ENCODE peak calls at places on chromosomes 4 and X, in five cellular contexts. X is psoas muscle, D is cardiac fibroblast, S is choroid plexus epithelial cell, V is HepG2. G is an unnamed sample.

GRCh38 chr4:183801460-183802168 is 103.5 kb upstream of the STOX2 start:
- DNase-seq in X (no peak), D (no peak), S (no peak), V (no peak), G (no peak)

GRCh38 chrX:40132751-40133150 is 35.0 kb upstream of the BCOR start:
- DNase-seq in X (peak), D (peak), S (peak), V (no peak), G (no peak)

GRCh38 chr4:73917081-73917501 is 47.9 kb downstream of the CXCL1 start:
- DNase-seq in X (no peak), D (peak), S (peak), V (no peak), G (no peak)

GRCh38 chrX:100368167-100368566 is 41.9 kb downstream of the PCDH19 start:
- DNase-seq in X (no peak), D (peak), S (peak), V (peak), G (peak)

GRCh38 chr4:120939693-120940092 is 17.2 kb upstream of the PRDM5 start:
- DNase-seq in X (no peak), D (no peak), S (no peak), V (no peak), G (no peak)

GRCh38 chrX:21166302-21166982 is 207.8 kb upstream of the CNKSR2 start:
- DNase-seq in X (no peak), D (peak), S (peak), V (peak), G (no peak)

GRCh38 chr4:11404431-11404830 is 24.3 kb downstream of the HS3ST1 start:
- DNase-seq in X (no peak), D (no peak), S (no peak), V (no peak), G (no peak)

GRCh38 chr4:142406917-142407501 is 439.1 kb downstream of the INPP4B start:
- DNase-seq in X (no peak), D (peak), S (no peak), V (no peak), G (no peak)

GRCh38 chrX:129347291-129347690 is 176.0 kb downstream of the SMARCA1 start:
- DNase-seq in X (no peak), D (no peak), S (no peak), V (no peak), G (no peak)

GRCh38 chr4:82842593-82842992 is 44.0 kb upstream of the SCD5 start:
- DNase-seq in X (no peak), D (peak), S (peak), V (peak), G (no peak)

GRCh38 chrX:68881911-68882310 is 53.1 kb downstream of the EFNB1 start:
- DNase-seq in X (no peak), D (no peak), S (no peak), V (no peak), G (no peak)

GRCh38 chr4:159308571-159309340 is 205.9 kb downstream of the RAPGEF2 start:
- DNase-seq in X (no peak), D (no peak), S (peak), V (no peak), G (no peak)

GRCh38 chrX:100880368-100880767 is 6.2 kb upstream of the NOX1 start:
- DNase-seq in X (no peak), D (no peak), S (no peak), V (no peak), G (no peak)

GRCh38 chr4:3521621-3522325 is 10.4 kb downstream of the LRPAP1 start:
- DNase-seq in X (peak), D (no peak), S (no peak), V (no peak), G (no peak)

GRCh38 chr4:142663828-142664227 is 182.3 kb downstream of the INPP4B start:
- DNase-seq in X (no peak), D (no peak), S (no peak), V (no peak), G (no peak)

GRCh38 chrX:51804741-51805140 is 61.5 kb downstream of the GSPT2 start:
- DNase-seq in X (no peak), D (no peak), S (no peak), V (no peak), G (no peak)

GRCh38 chrX:136694491-136695087 is 46.6 kb downstream of the CD40LG start:
- DNase-seq in X (no peak), D (peak), S (peak), V (peak), G (peak)

GRCh38 chr4:121696140-121696640 is 590 bp downstream of the ANXA5 start:
- DNase-seq in X (peak), D (peak), S (peak), V (peak), G (peak)

GRCh38 chr4:147550626-147551250 is 66.5 kb upstream of the TMEM184C start:
- DNase-seq in X (no peak), D (peak), S (peak), V (no peak), G (no peak)

GRCh38 chr4:4480205-4480604 is 61.6 kb downstream of the STX18 start:
- DNase-seq in X (no peak), D (no peak), S (no peak), V (no peak), G (no peak)

GRCh38 chrX:56281789-56282188 is 49.6 kb downstream of the KLF8 start:
- DNase-seq in X (no peak), D (peak), S (peak), V (peak), G (no peak)

GRCh38 chr4:95363966-95364365 is 184.8 kb downstream of the UNC5C start:
- DNase-seq in X (no peak), D (peak), S (no peak), V (no peak), G (no peak)

GRCh38 chr4:95361696-95361965 is 187.1 kb downstream of the UNC5C start:
- DNase-seq in X (no peak), D (no peak), S (no peak), V (no peak), G (no peak)

GRCh38 chr4:95362066-95362465 is 186.7 kb downstream of the UNC5C start:
- DNase-seq in X (no peak), D (no peak), S (no peak), V (no peak), G (no peak)

GRCh38 chr4:95363579-95363965 is 185.2 kb downstream of the UNC5C start:
- DNase-seq in X (no peak), D (no peak), S (no peak), V (no peak), G (no peak)

GRCh38 chr4:95362906-95363578 is 185.7 kb downstream of the UNC5C start:
- DNase-seq in X (no peak), D (peak), S (peak), V (peak), G (peak)
- TF ChIP-seq CTCF in X (no peak), D (no peak), S (peak), V (peak), G (peak)

GRCh38 chr4:55887594-55887993 is 34.1 kb downstream of the EXOC1 start:
- DNase-seq in X (no peak), D (peak), S (no peak), V (no peak), G (no peak)
- TF ChIP-seq CTCF in X (no peak), D (no peak), S (peak), V (no peak), G (no peak)

GRCh38 chr4:184851200-184851541 is 25.4 kb upstream of the ACSL1 start:
- DNase-seq in X (no peak), D (peak), S (peak), V (no peak), G (no peak)

GRCh38 chr4:184850431-184851199 is 24.8 kb upstream of the ACSL1 start:
- DNase-seq in X (no peak), D (no peak), S (no peak), V (no peak), G (no peak)

GRCh38 chr4:184846531-184846930 is 20.8 kb upstream of the ACSL1 start:
- DNase-seq in X (no peak), D (no peak), S (no peak), V (no peak), G (no peak)

GRCh38 chr4:184849184-184849583 is 23.4 kb upstream of the ACSL1 start:
- DNase-seq in X (no peak), D (no peak), S (no peak), V (no peak), G (no peak)

GRCh38 chr4:184848510-184848909 is 22.7 kb upstream of the ACSL1 start:
- DNase-seq in X (no peak), D (no peak), S (no peak), V (no peak), G (no peak)
- TF ChIP-seq CTCF in X (no peak), D (no peak), S (no peak), V (no peak), G (no peak)

GRCh38 chrX:44253573-44253942 is 89.9 kb downstream of the EFHC2 start:
- DNase-seq in X (no peak), D (no peak), S (no peak), V (no peak), G (no peak)
- TF ChIP-seq CTCF in X (no peak), D (no peak), S (no peak), V (no peak), G (no peak)

DNA sequence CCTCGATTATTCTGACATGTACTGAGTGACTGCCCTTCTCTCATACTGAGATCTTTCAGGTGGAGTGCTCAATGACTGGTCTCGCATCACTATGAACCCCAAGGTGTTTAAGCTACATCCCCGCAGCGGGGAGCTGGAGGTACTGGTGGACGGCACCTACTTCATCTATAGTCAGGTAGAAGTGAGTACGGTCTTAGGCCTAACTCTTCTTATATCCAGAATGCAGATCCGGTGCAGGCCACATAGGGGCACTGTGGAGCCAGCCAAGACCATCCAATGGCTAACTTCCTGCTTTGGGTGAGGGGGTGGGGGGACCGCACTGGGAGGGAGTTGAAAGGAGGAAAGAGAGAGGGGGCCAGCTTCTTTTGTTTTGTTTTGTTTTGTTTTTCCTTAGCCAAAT is 16.4 kb downstream of the AWAT2 start:
- DNase-seq in X (no peak), D (peak), S (peak), V (peak), G (peak)
- TF ChIP-seq CTCF in X (peak), D (peak), S (peak), V (peak), G (peak)

GRCh38 chrX:111361751-111362150 is 50.2 kb downstream of the DCX start:
- DNase-seq in X (no peak), D (no peak), S (no peak), V (no peak), G (no peak)

GRCh38 chrX:111365770-111366325 is 46.1 kb downstream of the DCX start:
- DNase-seq in X (no peak), D (no peak), S (no peak), V (no peak), G (no peak)

GRCh38 chrX:111363741-111364140 is 48.3 kb downstream of the DCX start:
- DNase-seq in X (no peak), D (no peak), S (no peak), V (no peak), G (no peak)

GRCh38 chrX:111355523-111356122 is 56.4 kb downstream of the DCX start:
- DNase-seq in X (no peak), D (no peak), S (no peak), V (no peak), G (no peak)

GRCh38 chrX:111360839-111361238 is 51.2 kb downstream of the DCX start:
- DNase-seq in X (no peak), D (no peak), S (no peak), V (no peak), G (no peak)
- TF ChIP-seq CTCF in X (no peak), D (no peak), S (no peak), V (no peak), G (no peak)